ENCODE peak calls at places on chromosomes 5 and 9, in six cellular contexts. N is GM23338, U is endodermal cell, M is upper lobe of right lung, C is lower lobe of right lung, W is foreskin keratinocyte. K is an unnamed sample. For H3K4me1, the result is how much of the 10 kb centered on the place peaks cover.

GRCh38 chr5:88544131-88544530 is 275.5 kb upstream of the TMEM161B start:
- DNase-seq in M (no peak), U (no peak), N (no peak), W (no peak), C (no peak), K (no peak)

GRCh38 chr5:176561259-176561658 is 12.1 kb downstream of the CDHR2 start:
- DNase-seq in N (no peak), U (no peak), M (no peak), W (no peak), C (no peak), K (no peak)

GRCh38 chr5:139027150-139027549 is 152.0 kb upstream of the LRRTM2 start:
- DNase-seq in M (no peak), C (no peak), W (no peak), N (no peak), U (no peak), K (no peak)

GRCh38 chr5:44233691-44234090 is 155.5 kb downstream of the FGF10 start:
- DNase-seq in M (no peak), N (no peak), W (no peak), U (no peak), C (no peak), K (no peak)

GRCh38 chr5:10548418-10549122 is 15.3 kb upstream of the ANKRD33B start:
- DNase-seq in U (no peak), N (no peak), M (peak), W (no peak), C (no peak), K (no peak)

GRCh38 chr9:94445846-94446245 is 109.0 kb upstream of the PCAT7 start:
- DNase-seq in N (no peak), W (no peak), U (no peak), C (no peak), M (no peak), K (no peak)

GRCh38 chr9:126366366-126367011 is 39.9 kb downstream of the MVB12B start:
- DNase-seq in C (no peak), W (no peak), U (no peak), M (no peak), N (no peak), K (no peak)

GRCh38 chr5:117262607-117263131 is 688.0 kb upstream of the SEMA6A start:
- DNase-seq in C (no peak), U (no peak), N (no peak), W (no peak), M (no peak), K (no peak)

GRCh38 chr9:520315-520714 is 305.6 kb downstream of the DOCK8 start:
- DNase-seq in N (no peak), M (no peak), W (no peak), U (no peak), C (no peak), K (no peak)

GRCh38 chr9:133680976-133681657 is 45.0 kb downstream of the DBH start:
- DNase-seq in M (no peak), W (no peak), U (no peak), C (peak), N (no peak), K (no peak)
- H3K4me1 ChIP-seq in M (under half), W (under half), U (under half), C (under half), N (under half), K (under half)

GRCh38 chr9:116574027-116574679 is 113.0 kb upstream of the TRIM32 start:
- DNase-seq in W (no peak), C (no peak), N (no peak), M (no peak), U (no peak), K (peak)
- TF ChIP-seq CTCF in W (no peak), C (no peak), N (no peak), M (no peak), U (no peak), K (no peak)

GRCh38 chr9:33452828-33453271 is 5.5 kb upstream of the AQP3 start:
- DNase-seq in N (peak), W (peak), U (peak), M (peak), C (peak), K (no peak)
- H3K4me1 ChIP-seq in N (under half), W (under half), U (under half), M (under half), C (under half), K (under half)

GRCh38 chr5:21806943-21807342 is 1046.2 kb downstream of the CDH12 start:
- DNase-seq in C (no peak), U (no peak), W (peak), M (no peak), N (no peak), K (no peak)

GRCh38 chr5:21806271-21806670 is 1046.9 kb downstream of the CDH12 start:
- DNase-seq in W (no peak), C (no peak), M (no peak), U (no peak), N (no peak), K (no peak)

GRCh38 chr5:21802100-21802499 is 1051.0 kb downstream of the CDH12 start:
- DNase-seq in U (no peak), W (no peak), N (no peak), M (no peak), C (no peak), K (no peak)

GRCh38 chr5:21807953-21808352 is 1045.2 kb downstream of the CDH12 start:
- DNase-seq in N (peak), W (no peak), U (no peak), M (no peak), C (no peak), K (no peak)

GRCh38 chr5:21802869-21803490 is 1050.2 kb downstream of the CDH12 start:
- DNase-seq in M (no peak), N (peak), U (no peak), C (no peak), W (no peak), K (no peak)
- TF ChIP-seq CTCF in M (peak), N (peak), U (peak), C (peak), W (peak), K (peak)

GRCh38 chr9:7979591-7979990 is 180.0 kb upstream of the DMAC1 start:
- DNase-seq in W (no peak), N (no peak), M (no peak), C (no peak), U (no peak), K (no peak)
- H3K4me1 ChIP-seq in W (under half), N (under half), M (under half), C (under half), U (under half), K (under half)

DNA sequence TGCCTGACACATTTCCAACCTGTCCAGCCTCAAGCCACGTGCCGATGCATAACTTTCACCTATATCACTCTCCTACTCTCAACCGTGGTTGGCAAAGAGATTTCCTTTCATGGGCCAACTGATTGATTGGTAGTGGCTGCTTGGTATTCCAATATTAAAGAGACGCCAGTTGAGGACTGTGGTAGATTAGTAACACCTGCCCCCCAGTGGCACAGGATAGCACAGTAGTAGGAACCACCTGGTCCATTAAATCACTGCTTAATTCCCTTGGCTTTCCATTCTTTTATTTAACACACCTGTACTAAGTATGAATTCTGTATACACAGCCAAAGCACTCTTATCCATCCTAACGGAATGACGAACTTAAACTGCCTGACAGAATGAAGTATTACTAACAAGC is 19.1 kb upstream of the FOXB2 start:
- DNase-seq in M (no peak), U (peak), N (peak), C (no peak), W (no peak), K (no peak)
- TF ChIP-seq CTCF in M (no peak), U (peak), N (peak), C (no peak), W (no peak), K (no peak)

GRCh38 chr5:158773151-158773550 is 326.6 kb downstream of the EBF1 start:
- DNase-seq in N (no peak), U (no peak), C (no peak), W (no peak), M (no peak), K (no peak)
- H3K4me1 ChIP-seq in N (under half), U (under half), C (under half), W (under half), M (under half), K (under half)

DNA sequence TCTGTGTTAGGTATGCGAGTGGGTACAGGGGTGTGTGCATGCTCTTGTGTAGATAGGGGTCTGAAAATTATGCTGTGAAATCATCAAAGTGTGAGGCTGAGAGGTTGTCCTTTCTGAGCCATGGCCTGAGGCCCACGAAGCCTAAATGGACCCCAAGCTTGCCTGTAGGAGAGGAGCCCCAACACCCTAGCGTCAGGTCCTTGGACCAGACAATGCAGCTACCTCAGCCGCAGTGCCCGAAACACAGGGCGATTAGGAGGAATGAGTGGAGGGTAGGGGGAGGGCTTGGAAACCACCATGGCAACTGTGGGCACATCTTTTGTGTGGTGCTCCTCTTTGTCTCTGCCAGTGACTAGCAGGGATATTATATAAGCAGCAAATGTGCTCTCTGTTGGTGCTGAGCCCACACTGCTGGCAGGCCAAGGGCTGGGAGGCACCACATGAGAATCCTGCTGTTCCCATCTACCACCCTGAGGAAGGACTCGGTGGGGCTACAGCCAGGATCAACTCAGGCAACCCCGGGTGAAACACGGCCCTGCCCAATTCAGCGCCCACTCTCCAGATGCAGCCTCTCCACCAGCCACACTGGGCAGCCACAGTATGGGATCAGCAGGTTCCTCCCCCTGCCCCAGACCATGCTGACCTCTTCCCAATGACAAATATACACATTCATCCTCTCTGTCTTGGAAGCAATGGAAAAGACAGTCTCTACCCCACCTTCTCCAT is 84.6 kb upstream of the FSTL4 start:
- DNase-seq in C (no peak), U (peak), W (no peak), N (no peak), M (no peak), K (no peak)
- TF ChIP-seq CTCF in C (no peak), U (no peak), W (no peak), N (no peak), M (no peak), K (no peak)

GRCh38 chr9:129402931-129403742 is 217.8 kb downstream of the C9orf50 start:
- DNase-seq in M (no peak), N (no peak), U (no peak), C (peak), W (no peak), K (peak)
- H3K4me1 ChIP-seq in M (under half), N (under half), U (under half), C (under half), W (under half), K (under half)

GRCh38 chr5:63963080-63963735 is 963 bp upstream of the HTR1A start:
- DNase-seq in U (peak), C (no peak), N (peak), M (no peak), W (peak), K (no peak)
- TF ChIP-seq CTCF in U (peak), C (peak), N (peak), M (peak), W (peak), K (peak)

K was measured in pancreas.